ENCODE peak calls at places on chromosomes 5 and 9, in seven cellular contexts. P is CD4-positive, CD25-positive, alpha-beta regulatory T cell; N is effector memory CD4-positive, alpha-beta T cell; T is iPS DF 6.9; C is mammary epithelial cell; U is PC-9; Q is AG04450. I is an unnamed sample.

GRCh38 chr5:34556514-34556782 is 99.7 kb upstream of the RAI14 start:
- DNase-seq in T (no peak), U (no peak), P (no peak), C (no peak), Q (no peak), N (no peak), I (no peak)

GRCh38 chr9:104286792-104287191 is 192.7 kb downstream of the SMC2 start:
- DNase-seq in U (no peak), Q (no peak), C (peak; percentile 71), N (no peak), P (no peak), T (no peak), I (no peak)

GRCh38 chr9:122988919-122989614 is 44.4 kb upstream of the GPR21 start:
- DNase-seq in C (no peak), P (no peak), U (no peak), Q (no peak), T (no peak), N (no peak), I (no peak)

GRCh38 chr9:98971168-98971914 is 27.6 kb downstream of the COL15A1 start:
- DNase-seq in Q (peak; percentile 51), P (no peak), U (no peak), C (peak; percentile 89), N (no peak), T (no peak), I (peak; percentile 68)

GRCh38 chr5:59768204-59769040 is 125.1 kb downstream of the PDE4D start:
- DNase-seq in Q (no peak), N (no peak), C (peak; percentile 81), U (peak; percentile 58), T (no peak), P (peak; percentile 2), I (peak; percentile 50)

GRCh38 chr5:10460252-10460906 is 18.7 kb downstream of the ROPN1L start:
- DNase-seq in U (peak; percentile 83), Q (no peak), P (no peak), T (no peak), C (no peak), N (no peak), I (no peak)

GRCh38 chr5:42889311-42889933 is 77.7 kb upstream of the SELENOP start:
- DNase-seq in T (peak; percentile 55), Q (peak; percentile 18), U (peak; percentile 84), P (peak; percentile 38), C (peak; percentile 65), N (peak; percentile 39), I (no peak)

GRCh38 chr5:179288809-179289185 is 56.5 kb downstream of the ADAMTS2 start:
- DNase-seq in C (no peak), P (no peak), T (no peak), N (no peak), Q (no peak), U (no peak), I (no peak)

GRCh38 chr5:82334856-82335255 is 56.7 kb upstream of the RPS23 start:
- DNase-seq in N (no peak), Q (peak; percentile 81), C (no peak), P (no peak), U (no peak), T (no peak), I (no peak)

GRCh38 chr9:98020471-98021145 is 35.9 kb upstream of the NANS start:
- DNase-seq in P (no peak), N (no peak), C (no peak), T (no peak), U (no peak), Q (no peak), I (peak; percentile 24)

GRCh38 chr5:173923236-173924104 is 35.3 kb downstream of the CPEB4 start:
- DNase-seq in N (no peak), U (no peak), T (no peak), Q (no peak), P (no peak), C (no peak), I (no peak)

DNA sequence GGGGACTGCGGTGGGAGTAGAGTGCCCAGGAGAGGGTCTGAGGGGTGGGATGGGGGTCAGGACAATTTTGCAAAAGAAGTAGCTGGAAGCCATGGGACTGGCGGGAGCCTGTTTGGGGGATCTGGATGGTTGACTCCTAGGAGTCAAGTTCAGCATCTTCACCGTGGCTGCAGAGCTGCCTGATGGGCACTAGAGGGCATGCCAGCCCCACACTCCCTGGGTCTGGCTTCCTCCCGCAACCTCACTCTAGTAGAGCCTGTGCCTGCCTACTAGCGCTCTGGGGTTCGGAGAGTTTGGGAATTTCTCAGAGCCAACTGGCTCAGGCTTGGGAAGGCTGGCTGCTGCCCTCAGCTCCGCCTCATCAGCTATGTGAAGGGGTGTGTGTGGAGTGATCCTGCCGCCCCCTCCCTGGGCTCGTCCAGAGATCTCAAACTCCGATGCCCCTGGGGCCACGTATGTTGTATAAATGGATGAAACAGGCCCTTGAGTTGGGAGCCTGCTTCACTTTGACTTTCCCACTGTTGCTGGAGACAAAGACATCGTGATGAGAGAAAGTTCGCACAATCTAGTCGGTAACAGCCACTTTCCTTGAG is 10.8 kb downstream of the TSPAN17 start:
- DNase-seq in C (peak; percentile 43), N (peak; percentile 27), P (peak; percentile 33), T (peak; percentile 75), U (peak; percentile 60), Q (peak; percentile 24), I (peak; percentile 63)
- H3K4me3 ChIP-seq in C (no peak overlapping the region), N (peak overlapping the region; percentile 15), P (no peak overlapping the region), T (no peak overlapping the region), U (no peak overlapping the region), Q (no peak overlapping the region), I (no peak overlapping the region)

GRCh38 chr5:119896851-119897536 is 267.6 kb downstream of the FAM170A start:
- DNase-seq in N (no peak), T (no peak), Q (no peak), C (no peak), P (no peak), U (no peak), I (no peak)
- H3K27ac ChIP-seq in N (no peak overlapping the region), T (no peak overlapping the region), Q (no peak overlapping the region), C (no peak overlapping the region), P (no peak overlapping the region), U (no peak overlapping the region), I (no peak overlapping the region)

GRCh38 chr5:74543162-74543995 is 97.1 kb downstream of the ENC1 start:
- DNase-seq in T (peak; percentile 58), N (no peak), Q (no peak), C (peak; percentile 91), U (peak; percentile 86), P (no peak), I (peak; percentile 87)
- H3K4me3 ChIP-seq in T (no peak overlapping the region), N (no peak overlapping the region), Q (peak overlapping the region; percentile 11), C (no peak overlapping the region), U (peak overlapping the region; percentile 31), P (no peak overlapping the region), I (no peak overlapping the region)

GRCh38 chr9:16824545-16825041 is 45.9 kb downstream of the BNC2 start:
- DNase-seq in Q (peak; percentile 70), T (no peak), N (no peak), U (peak; percentile 23), P (no peak), C (peak; percentile 77), I (no peak)
- H3K27ac ChIP-seq in Q (peak overlapping the region; percentile 92), T (no peak overlapping the region), N (no peak overlapping the region), U (no peak overlapping the region), P (no peak overlapping the region), C (no peak overlapping the region), I (peak overlapping the region; percentile 31)

DNA sequence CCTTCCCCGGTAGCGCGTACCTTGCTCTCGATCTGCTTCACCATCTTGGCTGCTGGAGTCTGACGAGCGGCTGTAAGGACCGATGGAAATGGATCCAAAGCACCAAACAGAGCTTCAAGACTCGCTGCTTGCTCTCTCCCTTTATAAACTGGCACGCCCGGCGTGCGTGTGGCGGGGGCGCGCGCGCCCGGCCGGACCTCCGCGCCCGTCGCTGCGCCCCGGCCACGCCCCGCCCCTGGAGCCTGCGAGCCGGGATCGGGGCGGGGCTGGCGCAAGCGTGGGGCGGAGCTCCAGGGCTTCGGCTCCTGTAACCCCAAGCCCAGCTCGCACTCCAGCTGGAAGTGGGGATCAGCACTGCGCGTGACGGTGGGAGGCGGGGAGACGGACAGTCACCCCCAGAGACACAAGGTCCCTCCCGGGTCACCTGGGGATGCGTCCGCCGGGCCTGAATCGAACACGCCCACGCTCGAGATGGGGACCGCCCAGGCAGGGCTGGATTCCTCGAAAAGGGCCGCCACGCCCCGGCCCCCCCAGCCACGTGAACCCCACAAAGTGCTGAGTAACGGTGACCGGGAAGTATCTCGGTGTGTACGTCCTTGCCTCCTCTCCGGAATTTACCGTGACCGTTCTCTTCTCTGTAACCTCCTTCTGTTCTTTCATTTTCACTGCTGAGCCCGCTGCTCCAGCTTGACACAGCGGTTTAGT is at the start of gene TXN:
- DNase-seq in N (peak; percentile 72), Q (peak; percentile 57), T (peak; percentile 43), C (peak; percentile 95), U (peak; percentile 100), P (peak; percentile 73), I (peak; percentile 86)
- H3K4me3 ChIP-seq in N (peak within 1 kb of the TSS; percentile 82), Q (peak within 1 kb of the TSS; percentile 94), T (peak within 1 kb of the TSS; percentile 98), C (peak within 1 kb of the TSS; percentile 94), U (peak within 1 kb of the TSS; percentile 79), P (peak within 1 kb of the TSS; percentile 84), I (peak within 1 kb of the TSS; percentile 86)

GRCh38 chr5:32017638-32018429 is 156.3 kb downstream of the GOLPH3 start:
- DNase-seq in P (no peak), T (no peak), U (no peak), Q (no peak), N (no peak), C (no peak), I (no peak)

GRCh38 chr5:32018476-32019436 is 155.4 kb downstream of the GOLPH3 start:
- DNase-seq in U (no peak), N (no peak), C (no peak), P (no peak), T (no peak), Q (no peak), I (no peak)

GRCh38 chr5:32008746-32009145 is 165.4 kb downstream of the GOLPH3 start:
- DNase-seq in T (no peak), U (no peak), C (no peak), P (no peak), N (no peak), Q (no peak), I (no peak)

GRCh38 chr5:32014345-32014744 is 159.8 kb downstream of the GOLPH3 start:
- DNase-seq in Q (no peak), P (no peak), N (no peak), T (no peak), U (no peak), C (no peak), I (no peak)

GRCh38 chr5:32013658-32014057 is 160.5 kb downstream of the GOLPH3 start:
- DNase-seq in U (no peak), N (no peak), T (no peak), Q (no peak), C (no peak), P (no peak), I (no peak)
- H3K27ac ChIP-seq in U (no peak overlapping the region), N (no peak overlapping the region), T (no peak overlapping the region), Q (no peak overlapping the region), C (no peak overlapping the region), P (no peak overlapping the region), I (no peak overlapping the region)

DNA sequence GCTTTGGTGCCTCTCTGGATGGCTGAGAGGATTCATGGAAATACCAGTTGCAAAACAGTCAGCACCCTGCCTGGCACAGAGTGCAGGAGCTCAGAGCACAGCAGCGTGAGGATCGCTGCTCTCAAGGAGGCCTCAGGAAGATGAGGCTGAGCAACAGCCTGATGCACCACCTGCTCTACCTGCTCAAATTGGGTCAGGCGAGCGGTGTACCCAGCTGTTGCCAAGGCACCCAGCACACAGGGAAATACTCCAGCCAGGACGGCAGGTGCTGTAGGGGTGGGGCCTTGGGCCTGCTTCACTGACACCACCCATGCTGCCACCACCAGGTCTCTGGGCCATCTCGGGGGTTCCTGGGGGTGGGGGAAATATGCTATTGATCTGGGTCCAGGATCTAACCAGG is 4.3 kb downstream of the EEIG1 start:
- DNase-seq in U (no peak), T (no peak), C (no peak), Q (no peak), N (no peak), P (no peak), I (no peak)
- H3K4me3 ChIP-seq in U (peak overlapping the region; percentile 82), T (no peak overlapping the region), C (no peak overlapping the region), Q (no peak overlapping the region), N (peak overlapping the region; percentile 87), P (peak overlapping the region; percentile 97), I (no peak overlapping the region)

I was measured in SJSA1.